ENCODE peak calls at places on chromosomes 7 and 10, in four cellular contexts. G is CD8-positive, alpha-beta T cell; E is HCT116; R is OCI-LY7. A is an unnamed sample.
A peak's percentile ranks its signal among the peaks of the same experiment; 100 is the strongest.

GRCh38 chr10:17077251-17077904 is 52.2 kb downstream of the CUBN start:
- DNase-seq in G (no peak), E (no peak), R (no peak), A (no peak)

GRCh38 chr10:3226960-3227724 is 54.6 kb upstream of the PITRM1 start:
- DNase-seq in G (no peak), E (peak; percentile 60), R (no peak), A (no peak)

GRCh38 chr7:81715984-81716588 is 53.8 kb downstream of the HGF start:
- DNase-seq in G (no peak), E (peak; percentile 60), R (no peak), A (no peak)

GRCh38 chr10:132395704-132396494 is 1.1 kb upstream of the PWWP2B start:
- DNase-seq in G (peak; percentile 57), E (no peak), R (no peak), A (peak; percentile 52)

GRCh38 chr7:22561356-22561755 is 61.4 kb upstream of the STEAP1B start:
- DNase-seq in G (no peak), E (no peak), R (no peak), A (no peak)

GRCh38 chr10:27701971-27702537 is 43.6 kb downstream of the MKX start:
- DNase-seq in G (no peak), E (no peak), R (no peak), A (no peak)

GRCh38 chr7:141700848-141701371 is 1.1 kb downstream of the DENND11 start:
- DNase-seq in G (peak; percentile 19), E (no peak), R (peak; percentile 3), A (no peak)

GRCh38 chr10:86364551-86365345 is 1.8 kb downstream of the GRID1 start:
- DNase-seq in G (no peak), E (no peak), R (no peak), A (no peak)

GRCh38 chr10:91705948-91706670 is 73.2 kb upstream of the PPP1R3C start:
- DNase-seq in G (no peak), E (no peak), R (no peak), A (no peak)

GRCh38 chr7:99359465-99360154 is 14.9 kb upstream of the ARPC1B start:
- DNase-seq in G (no peak), E (no peak), R (no peak), A (no peak)

GRCh38 chr10:103231047-103231551 is 14.6 kb upstream of the RPEL1 start:
- DNase-seq in G (no peak), E (peak; percentile 49), R (no peak), A (no peak)

GRCh38 chr7:93877742-93878141 is 12.8 kb downstream of the TFPI2 start:
- DNase-seq in G (no peak), E (no peak), R (no peak), A (no peak)

GRCh38 chr10:129870926-129871660 is 93.0 kb downstream of the EBF3 start:
- DNase-seq in G (no peak), E (no peak), R (no peak), A (no peak)

GRCh38 chr10:113060221-113061053 is 110.4 kb downstream of the TCF7L2 start:
- DNase-seq in G (no peak), E (no peak), R (no peak), A (peak; percentile 71)

GRCh38 chr10:15491856-15492255 is 120.8 kb upstream of the FAM171A1 start:
- DNase-seq in G (no peak), E (no peak), R (no peak), A (no peak)

GRCh38 chr10:75399461-75400162 is 2.0 kb downstream of the ZNF503 start:
- DNase-seq in G (no peak), E (no peak), R (no peak), A (peak; percentile 82)

GRCh38 chr7:125877251-125877650 is 947.6 kb upstream of the POT1 start:
- DNase-seq in G (no peak), E (no peak), R (no peak), A (no peak)

GRCh38 chr10:78419481-78420265 is 386.0 kb downstream of the RPS24 start:
- DNase-seq in G (no peak), E (no peak), R (no peak), A (no peak)

GRCh38 chr7:4000139-4000538 is 682.0 kb upstream of the FOXK1 start:
- DNase-seq in G (no peak), E (no peak), R (no peak), A (no peak)

GRCh38 chr7:40859076-40859475 is 724.3 kb downstream of the SUGCT start:
- DNase-seq in G (no peak), E (no peak), R (no peak), A (no peak)

GRCh38 chr7:106372595-106373318 is 88.0 kb upstream of the NAMPT start:
- DNase-seq in G (no peak), E (no peak), R (no peak), A (no peak)

GRCh38 chr10:93435621-93436385 is 46.3 kb downstream of the MYOF start:
- DNase-seq in G (no peak), E (no peak), R (no peak), A (no peak)

GRCh38 chr10:83274088-83274487 is 865.2 kb upstream of the GHITM start:
- DNase-seq in G (no peak), E (no peak), R (no peak), A (no peak)

GRCh38 chr7:7736671-7737070 is 18.3 kb upstream of the RPA3 start:
- DNase-seq in G (no peak), E (no peak), R (no peak), A (no peak)

GRCh38 chr10:73915206-73915851 is 4.4 kb downstream of the PLAU start:
- DNase-seq in G (no peak), E (no peak), R (no peak), A (no peak)

GRCh38 chr7:19932549-19933249 is 159.3 kb upstream of the TMEM196 start:
- DNase-seq in G (no peak), E (no peak), R (no peak), A (no peak)

GRCh38 chr10:62396864-62397263 is 22.7 kb downstream of the ZNF365 start:
- DNase-seq in G (no peak), E (no peak), R (no peak), A (no peak)

GRCh38 chr7:113159746-113160339 is 41.5 kb upstream of the SMIM30 start:
- DNase-seq in G (no peak), E (peak; percentile 39), R (peak; percentile 41), A (no peak)

GRCh38 chr10:89369142-89370105 is 8.4 kb upstream of the IFIT1B start:
- DNase-seq in G (no peak), E (no peak), R (peak; percentile 23), A (no peak)

GRCh38 chr7:67716729-67717128 is 720.1 kb downstream of the TYW1 start:
- DNase-seq in G (no peak), E (no peak), R (peak; percentile 5), A (no peak)

GRCh38 chr7:119482671-119483070 is 790.3 kb upstream of the KCND2 start:
- DNase-seq in G (no peak), E (no peak), R (no peak), A (no peak)

GRCh38 chr7:150620061-150620460 is 12.1 kb downstream of the GIMAP6 start:
- DNase-seq in G (no peak), E (no peak), R (no peak), A (no peak)

GRCh38 chr7:142875456-142875855 is 10.1 kb downstream of the TRPV6 start:
- DNase-seq in G (no peak), E (no peak), R (no peak), A (no peak)

GRCh38 chr10:118332247-118332646 is 9.9 kb downstream of the FAM204A start:
- DNase-seq in G (no peak), E (no peak), R (no peak), A (no peak)

GRCh38 chr10:75304313-75304712 is 68.6 kb upstream of the COMTD1 start:
- DNase-seq in G (no peak), E (no peak), R (no peak), A (no peak)

GRCh38 chr7:126656165-126656564 is 596.6 kb downstream of the GRM8 start:
- DNase-seq in G (no peak), E (no peak), R (no peak), A (no peak)

GRCh38 chr7:126485791-126486190 is 767.0 kb downstream of the GRM8 start:
- DNase-seq in G (no peak), E (no peak), R (no peak), A (no peak)

GRCh38 chr7:1027285-1028043 is 16.9 kb upstream of the GPR146 start:
- DNase-seq in G (no peak), E (no peak), R (peak; percentile 49), A (peak; percentile 46)
- H3K27ac ChIP-seq in G (peak overlapping the region; percentile 81), E (peak overlapping the region; percentile 92), R (peak overlapping the region; percentile 95), A (peak overlapping the region; percentile 87)

GRCh38 chr7:50663396-50664102 is 98.3 kb upstream of the DDC start:
- DNase-seq in G (no peak), E (no peak), R (no peak), A (no peak)
- H3K27ac ChIP-seq in G (no peak overlapping the region), E (peak overlapping the region; percentile 53), R (no peak overlapping the region), A (peak overlapping the region; percentile 73)

DNA sequence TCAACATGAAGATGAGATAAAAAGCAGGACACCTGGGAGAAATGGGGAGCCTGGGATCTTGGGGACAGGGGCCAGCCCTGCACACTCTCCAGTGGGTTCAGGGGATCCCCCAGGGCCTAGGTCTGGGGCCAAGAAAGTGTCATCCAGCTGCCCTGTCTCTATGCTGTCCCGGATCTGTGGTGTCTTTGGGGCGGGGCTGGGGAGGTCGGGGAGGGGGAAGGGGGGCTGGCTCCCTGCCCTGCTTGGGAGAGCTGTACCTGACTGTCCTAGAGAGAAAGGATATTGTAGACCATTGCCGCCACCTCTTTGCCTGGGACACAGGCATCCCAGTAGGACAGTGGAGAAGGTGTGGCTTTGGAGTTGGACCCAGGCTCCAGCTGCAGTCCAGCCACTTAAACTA is 7.0 kb upstream of the SPACDR start:
- DNase-seq in G (no peak), E (no peak), R (no peak), A (no peak)
- H3K27ac ChIP-seq in G (no peak overlapping the region), E (no peak overlapping the region), R (no peak overlapping the region), A (no peak overlapping the region)

GRCh38 chr10:110212119-110213006 is 5.0 kb downstream of the MXI1 start:
- DNase-seq in G (peak; percentile 50), E (no peak), R (peak; percentile 74), A (no peak)
- H3K27ac ChIP-seq in G (peak overlapping the region; percentile 90), E (no peak overlapping the region), R (peak overlapping the region; percentile 39), A (peak overlapping the region; percentile 98)

GRCh38 chr10:22381262-22381661 is 36.0 kb downstream of the SPAG6 start:
- DNase-seq in G (no peak), E (no peak), R (no peak), A (no peak)
- H3K27ac ChIP-seq in G (no peak overlapping the region), E (no peak overlapping the region), R (no peak overlapping the region), A (no peak overlapping the region)

GRCh38 chr10:70605153-70605552 is 2.6 kb upstream of the PRF1 start:
- DNase-seq in G (no peak), E (no peak), R (no peak), A (no peak)
- H3K27ac ChIP-seq in G (no peak overlapping the region), E (no peak overlapping the region), R (no peak overlapping the region), A (no peak overlapping the region)

GRCh38 chr7:159144756-159145543 is at the start of gene VIPR2:
- DNase-seq in G (no peak), E (no peak), R (no peak), A (no peak)
- H3K27ac ChIP-seq in G (no peak within 1 kb of the TSS), E (no peak within 1 kb of the TSS), R (no peak within 1 kb of the TSS), A (no peak within 1 kb of the TSS)

GRCh38 chr10:110495731-110496552 is 1.8 kb upstream of the DUSP5 start:
- DNase-seq in G (peak; percentile 52), E (no peak), R (no peak), A (no peak)
- H3K27ac ChIP-seq in G (no peak overlapping the region), E (peak overlapping the region; percentile 65), R (no peak overlapping the region), A (no peak overlapping the region)

GRCh38 chr7:5679741-5680473 is 101.6 kb downstream of the RNF216 start:
- DNase-seq in G (no peak), E (no peak), R (no peak), A (no peak)
- H3K27ac ChIP-seq in G (no peak overlapping the region), E (no peak overlapping the region), R (no peak overlapping the region), A (no peak overlapping the region)

A was measured in substantia nigra.